ENCODE peak calls at places on chromosomes 16 and 17, in ten cellular contexts. A is neural progenitor cell; J is C1 segment of cervical spinal cord; H is NCI-H446 treated with DMSO at 0.1 percent for 48 hours; X is stimulated activated CD4-positive, alpha-beta T cell treated with anti-CD3 and anti-CD28 coated beads, Interleukin-12 subunit alpha, Interleukin-12 subunit beta, amount 100 ng/mL, for 4 hours; E is Caco-2; Q is AG09309; W is stomach; Y is NCI-H2107; O is cardiac septum. P is an unnamed sample.

GRCh38 chr17:79905832-79906231 is 66.6 kb upstream of the CBX4 start:
- DNase-seq in A (no peak), J (no peak), H (no peak), X (no peak), E (peak), Q (no peak), W (no peak), Y (no peak), O (no peak), P (peak)

GRCh38 chr17:77282524-77283515 is 142.1 kb downstream of the SEC14L1 start:
- DNase-seq in A (peak), J (no peak), H (no peak), X (no peak), E (no peak), Q (no peak), W (peak), Y (no peak), O (no peak), P (no peak)

GRCh38 chr16:83878838-83879237 is 20.1 kb upstream of the MLYCD start:
- DNase-seq in A (peak), J (no peak), H (no peak), X (no peak), E (peak), Q (peak), W (no peak), Y (peak), O (no peak), P (peak)

GRCh38 chr17:76529224-76529642 is 8.3 kb downstream of the CYGB start:
- DNase-seq in A (no peak), J (peak), H (no peak), X (no peak), E (no peak), Q (peak), W (peak), Y (no peak), O (peak), P (peak)

GRCh38 chr16:53726625-53727024 is 22.7 kb downstream of the FTO start:
- DNase-seq in A (peak), J (no peak), H (no peak), X (no peak), E (peak), Q (no peak), W (no peak), Y (no peak), O (no peak), P (no peak)

GRCh38 chr16:50696575-50697420 is 3.4 kb downstream of the NOD2 start:
- DNase-seq in A (no peak), J (peak), H (no peak), X (no peak), E (no peak), Q (no peak), W (peak), Y (no peak), O (peak), P (peak)

GRCh38 chr16:69888005-69888560 is 63.1 kb upstream of the CLEC18A start:
- DNase-seq in A (no peak), J (no peak), H (no peak), X (no peak), E (peak), Q (no peak), W (no peak), Y (no peak), O (no peak), P (no peak)

GRCh38 chr16:27318399-27319256 is 4.9 kb downstream of the IL4R start:
- DNase-seq in A (no peak), J (peak), H (no peak), X (peak), E (no peak), Q (no peak), W (no peak), Y (no peak), O (peak), P (no peak)

GRCh38 chr17:58325976-58326468 is 2.6 kb downstream of the TSPOAP1 start:
- DNase-seq in A (no peak), J (no peak), H (no peak), X (no peak), E (no peak), Q (no peak), W (no peak), Y (no peak), O (no peak), P (no peak)

GRCh38 chr17:9206989-9207317 is 185.6 kb downstream of the NTN1 start:
- DNase-seq in A (no peak), J (no peak), H (no peak), X (no peak), E (peak), Q (no peak), W (no peak), Y (no peak), O (no peak), P (no peak)

GRCh38 chr17:332023-332422 is 20.6 kb downstream of the RPH3AL start:
- DNase-seq in A (no peak), J (no peak), H (no peak), X (no peak), E (no peak), Q (no peak), W (no peak), Y (no peak), O (peak), P (no peak)

GRCh38 chr17:76888661-76889060 is 20.5 kb downstream of the MGAT5B start:
- DNase-seq in A (peak), J (no peak), H (no peak), X (no peak), E (peak), Q (no peak), W (no peak), Y (no peak), O (no peak), P (no peak)

GRCh38 chr17:78583091-78583490 is 5.9 kb upstream of the DNAH17 start:
- DNase-seq in A (peak), J (no peak), H (no peak), X (no peak), E (peak), Q (no peak), W (no peak), Y (no peak), O (no peak), P (peak)